ENCODE peak calls at places on chromosomes 2 and 18, in four cellular contexts. C, D, Q and B are unnamed samples.

GRCh38 chr2:137689549-137689948 is 274.7 kb upstream of the HNMT start:
- DNase-seq in C (peak), D (no peak), Q (no peak), B (no peak)

GRCh38 chr2:178152542-178152941 is 40.3 kb downstream of the RBM45 start:
- DNase-seq in C (no peak), D (no peak), Q (no peak), B (no peak)

GRCh38 chr2:216350214-216350789 is 22.0 kb downstream of the MARCHF4 start:
- DNase-seq in C (peak), Q (peak), D (no peak), B (no peak)

GRCh38 chr2:48134704-48135103 is 228.4 kb upstream of the FBXO11 start:
- DNase-seq in Q (no peak), D (no peak), C (no peak), B (no peak)

GRCh38 chr18:64699116-64699515 is 550.2 kb upstream of the LINC00305 start:
- DNase-seq in Q (no peak), C (no peak), D (no peak), B (no peak)

GRCh38 chr2:48157150-48157549 is 250.9 kb upstream of the FBXO11 start:
- DNase-seq in Q (no peak), C (no peak), D (no peak), B (no peak)

GRCh38 chr2:171389780-171390179 is 44.0 kb downstream of the METTL8 start:
- DNase-seq in Q (no peak), D (no peak), C (no peak), B (no peak)

GRCh38 chr2:117056376-117056748 is 758.1 kb upstream of the DDX18 start:
- DNase-seq in C (no peak), D (no peak), Q (no peak), B (no peak)

GRCh38 chr2:9473308-9473984 is 905 bp upstream of the IAH1 start:
- DNase-seq in C (peak), D (no peak), Q (peak), B (no peak)

GRCh38 chr2:72994991-72995380 is 76.5 kb downstream of the SFXN5 start:
- DNase-seq in C (no peak), D (no peak), Q (no peak), B (no peak)

GRCh38 chr2:61017556-61018318 is at the start of the genes PEX13 and PUS10:
- DNase-seq in C (peak), D (peak), Q (peak), B (no peak)

GRCh38 chr2:206051912-206052311 is 34.1 kb downstream of the INO80D start:
- DNase-seq in C (no peak), D (no peak), Q (no peak), B (no peak)

GRCh38 chr2:16258350-16258749 is 318.0 kb downstream of the MYCN start:
- DNase-seq in D (no peak), C (no peak), Q (no peak), B (no peak)

GRCh38 chr18:79682896-79683625 is 3.5 kb downstream of the CTDP1 start:
- DNase-seq in Q (no peak), D (no peak), C (no peak), B (no peak)

GRCh38 chr2:65033178-65033577 is 23.0 kb upstream of the CEP68 start:
- DNase-seq in Q (no peak), C (peak), D (no peak), B (no peak)

GRCh38 chr2:227870710-227871374 is 589 bp upstream of the DAW1 start:
- DNase-seq in C (peak), D (no peak), Q (no peak), B (no peak)

GRCh38 chr2:20539133-20539719 is 92.4 kb downstream of the RHOB start:
- DNase-seq in Q (no peak), D (no peak), C (no peak), B (no peak)

GRCh38 chr2:241001413-241002274 is 3.2 kb downstream of the SNED1 start:
- DNase-seq in Q (no peak), D (peak), C (no peak), B (no peak)

GRCh38 chr18:48952287-48953095 is 1.7 kb upstream of the SMAD7 start:
- DNase-seq in D (peak), C (peak), Q (peak), B (peak)

GRCh38 chr2:118320640-118321039 is 232.4 kb downstream of the INSIG2 start:
- DNase-seq in D (no peak), Q (no peak), C (no peak), B (no peak)